ENCODE peak calls at places on chromosomes 16 and 17, in six cellular contexts. One of them, this sample, is unnamed.

GRCh38 chr17:58468944-58469343 is 19.3 kb downstream of the HSF5 start:
- DNase-seq in dorsolateral prefrontal cortex: no peak
- DNase-seq in psoas muscle: no peak
- DNase-seq in osteocyte: no peak
- DNase-seq in RWPE1: no peak
- DNase-seq in kidney: no peak
- DNase-seq in this sample: no peak

GRCh38 chr16:1102333-1102700 is 6.3 kb upstream of the C1QTNF8 start:
- DNase-seq in dorsolateral prefrontal cortex: no peak
- DNase-seq in RWPE1: no peak
- DNase-seq in kidney: no peak
- DNase-seq in psoas muscle: no peak
- DNase-seq in osteocyte: no peak
- DNase-seq in this sample: no peak

GRCh38 chr17:8894673-8895578 is 27.5 kb upstream of the PIK3R6 start:
- DNase-seq in RWPE1: peak; percentile 82
- DNase-seq in osteocyte: no peak
- DNase-seq in psoas muscle: no peak
- DNase-seq in dorsolateral prefrontal cortex: no peak
- DNase-seq in kidney: no peak
- DNase-seq in this sample: peak; percentile 16

GRCh38 chr16:48531011-48531962 is 78.7 kb downstream of the N4BP1 start:
- DNase-seq in psoas muscle: peak; percentile 72
- DNase-seq in osteocyte: no peak
- DNase-seq in RWPE1: no peak
- DNase-seq in dorsolateral prefrontal cortex: no peak
- DNase-seq in kidney: peak; percentile 87
- DNase-seq in this sample: peak; percentile 66

GRCh38 chr16:68414581-68414980 is 33.7 kb downstream of the SMPD3 start:
- DNase-seq in osteocyte: no peak
- DNase-seq in psoas muscle: no peak
- DNase-seq in RWPE1: no peak
- DNase-seq in dorsolateral prefrontal cortex: no peak
- DNase-seq in kidney: no peak
- DNase-seq in this sample: no peak

GRCh38 chr17:65559483-65559801 is 2.0 kb downstream of the AXIN2 start:
- DNase-seq in osteocyte: no peak
- DNase-seq in RWPE1: no peak
- DNase-seq in psoas muscle: no peak
- DNase-seq in dorsolateral prefrontal cortex: no peak
- DNase-seq in kidney: no peak
- DNase-seq in this sample: no peak

GRCh38 chr17:29141484-29141835 is 38.7 kb downstream of the MYO18A start:
- DNase-seq in kidney: peak; percentile 37
- DNase-seq in psoas muscle: no peak
- DNase-seq in RWPE1: no peak
- DNase-seq in dorsolateral prefrontal cortex: no peak
- DNase-seq in osteocyte: no peak
- DNase-seq in this sample: peak; percentile 40

GRCh38 chr16:64238576-64238975 is 883.3 kb downstream of the CDH11 start:
- DNase-seq in kidney: no peak
- DNase-seq in osteocyte: no peak
- DNase-seq in psoas muscle: no peak
- DNase-seq in dorsolateral prefrontal cortex: no peak
- DNase-seq in RWPE1: peak; percentile 1
- DNase-seq in this sample: no peak

GRCh38 chr17:82496529-82497434 is 22.8 kb upstream of the FOXK2 start:
- DNase-seq in osteocyte: peak; percentile 98
- DNase-seq in kidney: peak; percentile 99
- DNase-seq in psoas muscle: peak; percentile 99
- DNase-seq in dorsolateral prefrontal cortex: peak; percentile 96
- DNase-seq in RWPE1: peak; percentile 90
- DNase-seq in this sample: peak; percentile 99

GRCh38 chr17:927611-928461 is 51.7 kb downstream of the NXN start:
- DNase-seq in kidney: no peak
- DNase-seq in osteocyte: no peak
- DNase-seq in psoas muscle: no peak
- DNase-seq in RWPE1: peak; percentile 92
- DNase-seq in dorsolateral prefrontal cortex: no peak
- DNase-seq in this sample: no peak

GRCh38 chr17:48818361-48818841 is 1.4 kb upstream of the TTLL6 start:
- DNase-seq in psoas muscle: no peak
- DNase-seq in RWPE1: no peak
- DNase-seq in kidney: no peak
- DNase-seq in osteocyte: no peak
- DNase-seq in dorsolateral prefrontal cortex: no peak
- DNase-seq in this sample: no peak

GRCh38 chr17:81577278-81578000 is 25.3 kb upstream of the FAAP100 start:
- DNase-seq in RWPE1: no peak
- DNase-seq in dorsolateral prefrontal cortex: no peak
- DNase-seq in kidney: peak; percentile 37
- DNase-seq in psoas muscle: no peak
- DNase-seq in osteocyte: no peak
- DNase-seq in this sample: no peak

GRCh38 chr16:87926246-87927194 is 9.8 kb downstream of the CA5A start:
- DNase-seq in dorsolateral prefrontal cortex: no peak
- DNase-seq in RWPE1: no peak
- DNase-seq in kidney: no peak
- DNase-seq in osteocyte: no peak
- DNase-seq in psoas muscle: no peak
- DNase-seq in this sample: no peak

GRCh38 chr17:6868579-6868978 is 37.0 kb upstream of the TEKT1 start:
- DNase-seq in osteocyte: no peak
- DNase-seq in psoas muscle: no peak
- DNase-seq in RWPE1: peak; percentile 78
- DNase-seq in dorsolateral prefrontal cortex: no peak
- DNase-seq in kidney: no peak
- DNase-seq in this sample: no peak

GRCh38 chr17:65018612-65019290 is 37.8 kb downstream of the GNA13 start:
- DNase-seq in psoas muscle: no peak
- DNase-seq in dorsolateral prefrontal cortex: no peak
- DNase-seq in kidney: no peak
- DNase-seq in osteocyte: no peak
- DNase-seq in RWPE1: no peak
- DNase-seq in this sample: no peak

GRCh38 chr16:11094075-11094593 is 149.8 kb downstream of the CLEC16A start:
- DNase-seq in RWPE1: peak; percentile 44
- DNase-seq in dorsolateral prefrontal cortex: no peak
- DNase-seq in osteocyte: no peak
- DNase-seq in kidney: no peak
- DNase-seq in psoas muscle: no peak
- DNase-seq in this sample: no peak

GRCh38 chr16:81280393-81280792 is 34.4 kb upstream of the GAN start:
- DNase-seq in dorsolateral prefrontal cortex: no peak
- DNase-seq in kidney: no peak
- DNase-seq in psoas muscle: no peak
- DNase-seq in osteocyte: no peak
- DNase-seq in RWPE1: peak; percentile 17
- DNase-seq in this sample: no peak

GRCh38 chr17:53626286-53626685 is 196.4 kb upstream of the KIF2B start:
- DNase-seq in osteocyte: no peak
- DNase-seq in RWPE1: peak; percentile 19
- DNase-seq in psoas muscle: no peak
- DNase-seq in dorsolateral prefrontal cortex: no peak
- DNase-seq in kidney: no peak
- DNase-seq in this sample: no peak

GRCh38 chr17:1323336-1323735 is 43.9 kb downstream of the TRARG1 start:
- DNase-seq in psoas muscle: no peak
- DNase-seq in dorsolateral prefrontal cortex: peak; percentile 34
- DNase-seq in RWPE1: no peak
- DNase-seq in kidney: no peak
- DNase-seq in osteocyte: no peak
- DNase-seq in this sample: no peak

GRCh38 chr17:65723356-65723928 is 162.0 kb upstream of the AXIN2 start:
- DNase-seq in osteocyte: no peak
- DNase-seq in psoas muscle: no peak
- DNase-seq in dorsolateral prefrontal cortex: no peak
- DNase-seq in RWPE1: no peak
- DNase-seq in kidney: no peak
- DNase-seq in this sample: no peak

GRCh38 chr17:1290676-1291075 is 11.2 kb downstream of the TRARG1 start:
- DNase-seq in osteocyte: no peak
- DNase-seq in RWPE1: no peak
- DNase-seq in psoas muscle: no peak
- DNase-seq in dorsolateral prefrontal cortex: no peak
- DNase-seq in kidney: no peak
- DNase-seq in this sample: no peak

DNA sequence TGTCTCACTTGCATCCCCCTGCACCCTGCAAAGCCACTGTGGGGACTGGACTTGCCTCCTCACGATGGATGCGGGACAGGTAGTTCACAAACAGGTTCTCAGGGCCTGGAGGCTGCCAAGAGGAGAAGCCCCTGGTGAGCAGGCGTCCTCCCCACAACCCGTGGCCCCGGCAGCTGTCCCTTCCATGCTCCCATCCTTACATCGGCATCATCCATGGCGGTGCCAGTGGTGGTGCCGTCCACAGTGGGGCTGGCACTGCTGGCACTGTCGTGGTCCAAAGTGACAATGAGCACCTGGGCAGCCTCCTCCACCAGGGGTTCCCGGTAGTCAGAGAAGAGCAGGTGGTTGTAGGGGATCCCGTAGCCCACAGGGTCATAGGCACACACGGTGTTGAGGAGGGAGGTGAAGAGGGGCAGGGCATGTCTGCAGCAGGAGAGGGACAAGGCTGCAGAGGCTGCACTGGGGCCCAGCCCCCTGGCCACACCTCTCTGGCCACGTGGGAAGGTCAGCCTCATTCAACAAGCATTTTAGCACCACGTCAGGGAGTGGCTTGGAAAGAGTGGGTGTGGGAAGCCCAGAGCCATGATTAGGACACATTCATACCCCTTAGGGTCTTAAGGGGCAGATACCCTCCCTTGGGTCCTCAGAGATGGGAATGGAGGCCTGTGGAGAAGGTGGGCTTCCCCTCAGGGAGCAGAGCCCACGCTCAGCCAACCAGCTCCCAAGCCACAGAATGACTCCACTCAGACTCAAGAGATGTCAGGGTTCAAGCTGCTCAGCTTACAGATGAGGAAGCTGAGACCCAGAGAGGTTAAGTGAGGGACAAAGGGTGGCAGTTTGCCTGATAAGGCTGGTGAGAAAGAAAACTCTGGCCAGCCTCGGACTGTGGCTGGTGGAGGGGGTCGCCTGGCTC is 12.5 kb downstream of the HID1 start:
- DNase-seq in dorsolateral prefrontal cortex: no peak
- DNase-seq in RWPE1: peak; percentile 46
- DNase-seq in osteocyte: no peak
- DNase-seq in kidney: no peak
- DNase-seq in psoas muscle: no peak
- DNase-seq in this sample: no peak
- TF ChIP-seq CTCF in dorsolateral prefrontal cortex: no peak
- TF ChIP-seq CTCF in RWPE1: no peak
- TF ChIP-seq CTCF in osteocyte: no peak
- TF ChIP-seq CTCF in kidney: no peak
- TF ChIP-seq CTCF in psoas muscle: no peak
- TF ChIP-seq CTCF in this sample: no peak

GRCh38 chr16:16096161-16096857 is 127.0 kb downstream of the ABCC6 start:
- DNase-seq in osteocyte: no peak
- DNase-seq in RWPE1: no peak
- DNase-seq in psoas muscle: no peak
- DNase-seq in dorsolateral prefrontal cortex: no peak
- DNase-seq in kidney: peak; percentile 91
- DNase-seq in this sample: no peak
- TF ChIP-seq CTCF in osteocyte: peak; percentile 44
- TF ChIP-seq CTCF in RWPE1: no peak
- TF ChIP-seq CTCF in psoas muscle: no peak
- TF ChIP-seq CTCF in dorsolateral prefrontal cortex: no peak
- TF ChIP-seq CTCF in kidney: no peak
- TF ChIP-seq CTCF in this sample: no peak

DNA sequence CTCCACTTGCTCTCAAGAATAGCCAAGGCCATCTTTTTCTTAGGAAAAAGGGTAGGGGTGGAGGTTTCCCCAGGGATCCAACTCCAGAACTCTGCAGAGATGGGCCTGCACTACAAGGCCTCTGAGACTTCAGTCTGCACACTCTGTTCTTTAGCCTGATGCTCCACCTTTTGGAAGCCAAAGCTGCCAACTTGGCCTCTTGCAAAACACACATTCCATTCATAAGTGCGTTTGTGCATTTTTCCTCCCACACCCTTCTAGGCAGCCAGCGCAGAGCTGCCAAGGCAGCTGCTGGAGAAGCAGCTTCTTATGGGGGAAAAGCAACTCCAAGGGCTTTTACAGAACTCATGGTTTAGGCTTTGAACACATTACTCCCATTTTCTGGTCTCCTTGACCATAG is 45.3 kb downstream of the REXO5 start:
- DNase-seq in dorsolateral prefrontal cortex: no peak
- DNase-seq in psoas muscle: peak; percentile 88
- DNase-seq in osteocyte: no peak
- DNase-seq in kidney: peak; percentile 87
- DNase-seq in RWPE1: peak; percentile 79
- DNase-seq in this sample: no peak
- TF ChIP-seq CTCF in dorsolateral prefrontal cortex: peak; percentile 17
- TF ChIP-seq CTCF in psoas muscle: no peak
- TF ChIP-seq CTCF in osteocyte: no peak
- TF ChIP-seq CTCF in kidney: no peak
- TF ChIP-seq CTCF in RWPE1: no peak
- TF ChIP-seq CTCF in this sample: no peak

GRCh38 chr17:31064707-31065106 is 30.1 kb upstream of the NF1 start:
- DNase-seq in osteocyte: no peak
- DNase-seq in kidney: no peak
- DNase-seq in dorsolateral prefrontal cortex: no peak
- DNase-seq in RWPE1: no peak
- DNase-seq in psoas muscle: no peak
- DNase-seq in this sample: no peak

GRCh38 chr17:31058958-31059357 is 35.8 kb upstream of the NF1 start:
- DNase-seq in osteocyte: no peak
- DNase-seq in RWPE1: no peak
- DNase-seq in dorsolateral prefrontal cortex: no peak
- DNase-seq in psoas muscle: no peak
- DNase-seq in kidney: no peak
- DNase-seq in this sample: no peak

GRCh38 chr17:31060814-31061550 is 33.8 kb upstream of the NF1 start:
- DNase-seq in osteocyte: peak; percentile 32
- DNase-seq in RWPE1: no peak
- DNase-seq in kidney: no peak
- DNase-seq in psoas muscle: no peak
- DNase-seq in dorsolateral prefrontal cortex: no peak
- DNase-seq in this sample: no peak

GRCh38 chr17:31061678-31062077 is 33.1 kb upstream of the NF1 start:
- DNase-seq in RWPE1: no peak
- DNase-seq in kidney: no peak
- DNase-seq in psoas muscle: no peak
- DNase-seq in dorsolateral prefrontal cortex: no peak
- DNase-seq in osteocyte: peak; percentile 44
- DNase-seq in this sample: peak; percentile 5
- TF ChIP-seq CTCF in RWPE1: no peak
- TF ChIP-seq CTCF in kidney: no peak
- TF ChIP-seq CTCF in psoas muscle: no peak
- TF ChIP-seq CTCF in dorsolateral prefrontal cortex: no peak
- TF ChIP-seq CTCF in osteocyte: no peak
- TF ChIP-seq CTCF in this sample: no peak

GRCh38 chr17:14196337-14196997 is 40.2 kb downstream of the CDRT15 start:
- DNase-seq in dorsolateral prefrontal cortex: no peak
- DNase-seq in psoas muscle: no peak
- DNase-seq in RWPE1: no peak
- DNase-seq in kidney: no peak
- DNase-seq in osteocyte: peak; percentile 21
- DNase-seq in this sample: no peak
- TF ChIP-seq CTCF in dorsolateral prefrontal cortex: no peak
- TF ChIP-seq CTCF in psoas muscle: no peak
- TF ChIP-seq CTCF in RWPE1: no peak
- TF ChIP-seq CTCF in kidney: no peak
- TF ChIP-seq CTCF in osteocyte: no peak
- TF ChIP-seq CTCF in this sample: peak; percentile 30